ENCODE peak calls at places on chromosomes 12 and 14, in ten cellular contexts. O is body of pancreas, L is IMR-90, Z is heart right ventricle, R is GM23248, X is upper lobe of right lung, J is AG04450, A is left ventricle myocardium inferior, I is Panc1, D is tibial nerve. S is an unnamed sample.

GRCh38 chr14:73491256-73491976 is 683 bp downstream of the RIOX1 start:
- DNase-seq in R (peak; percentile 86), D (peak; percentile 32), I (no peak), O (peak; percentile 62), A (peak; percentile 55), J (peak; percentile 8), L (peak; percentile 64), Z (peak; percentile 59), X (peak; percentile 84), S (peak; percentile 72)

GRCh38 chr14:75341639-75342038 is 63.0 kb downstream of the FOS start:
- DNase-seq in Z (no peak), D (no peak), O (no peak), A (no peak), L (no peak), I (no peak), R (peak; percentile 35), X (no peak), J (no peak), S (no peak)

GRCh38 chr12:60162988-60163720 is 567.3 kb downstream of the SLC16A7 start:
- DNase-seq in A (no peak), Z (no peak), X (no peak), L (no peak), I (no peak), D (no peak), O (no peak), R (no peak), J (no peak), S (no peak)

GRCh38 chr14:61218765-61219164 is 62.4 kb downstream of the TMEM30B start:
- DNase-seq in J (no peak), Z (peak; percentile 21), O (no peak), A (peak; percentile 48), L (no peak), X (no peak), I (no peak), R (peak; percentile 61), D (peak; percentile 55), S (no peak)

GRCh38 chr14:74964787-74965769 is 9.7 kb upstream of the PGF start:
- DNase-seq in X (no peak), L (peak; percentile 40), A (no peak), J (no peak), D (no peak), Z (no peak), O (no peak), I (no peak), R (peak; percentile 84), S (no peak)

GRCh38 chr12:108129017-108129812 is at the start of gene WSCD2:
- DNase-seq in A (peak; percentile 24), Z (peak; percentile 46), J (no peak), X (peak; percentile 71), O (peak; percentile 15), D (peak; percentile 28), R (peak; percentile 47), L (no peak), I (no peak), S (peak; percentile 80)

GRCh38 chr12:124720019-124720686 is 143.5 kb downstream of the SCARB1 start:
- DNase-seq in I (no peak), A (no peak), O (no peak), X (no peak), R (peak; percentile 88), D (no peak), J (no peak), Z (no peak), L (peak; percentile 82), S (no peak)

GRCh38 chr12:109052415-109053323 is at the start of gene USP30:
- DNase-seq in I (no peak), X (peak; percentile 91), D (peak; percentile 76), A (peak; percentile 86), L (peak; percentile 85), R (peak; percentile 89), Z (peak; percentile 85), J (peak; percentile 72), O (peak; percentile 87), S (peak; percentile 25)

GRCh38 chr14:83975435-83976222 is 1554.3 kb upstream of the FLRT2 start:
- DNase-seq in R (no peak), J (no peak), A (peak; percentile 41), Z (peak; percentile 48), D (no peak), X (no peak), O (peak; percentile 92), I (no peak), L (peak; percentile 67), S (no peak)

GRCh38 chr14:59085207-59085739 is 103.2 kb upstream of the DAAM1 start:
- DNase-seq in D (no peak), O (no peak), I (no peak), Z (no peak), X (no peak), A (no peak), L (no peak), R (peak; percentile 12), J (no peak), S (no peak)

GRCh38 chr12:92059976-92060375 is 85.7 kb downstream of the BTG1 start:
- DNase-seq in J (no peak), O (no peak), A (no peak), D (no peak), I (no peak), Z (no peak), R (peak; percentile 88), X (no peak), L (peak; percentile 82), S (no peak)

GRCh38 chr14:59251811-59252771 is 63.6 kb downstream of the DAAM1 start:
- DNase-seq in J (no peak), X (no peak), I (no peak), R (peak; percentile 55), O (no peak), L (peak; percentile 44), Z (no peak), A (no peak), D (no peak), S (no peak)

GRCh38 chr12:69007858-69008314 is 74.9 kb upstream of the CPM start:
- DNase-seq in A (no peak), R (peak; percentile 23), O (no peak), Z (no peak), X (no peak), D (no peak), I (no peak), J (no peak), L (no peak), S (no peak)
- H3K4me3 ChIP-seq in A (no peak overlapping the region), R (peak overlapping the region; percentile 72), O (no peak overlapping the region), Z (no peak overlapping the region), X (no peak overlapping the region), D (no peak overlapping the region), I (no peak overlapping the region), J (peak overlapping the region; percentile 53), L (peak overlapping the region; percentile 35), S (no peak overlapping the region)

GRCh38 chr12:28023156-28023887 is 50.8 kb upstream of the PTHLH start:
- DNase-seq in J (peak; percentile 61), R (peak; percentile 95), I (no peak), L (peak; percentile 95), O (no peak), A (no peak), D (no peak), Z (no peak), X (no peak), S (no peak)
- H3K27ac ChIP-seq in J (peak overlapping the region; percentile 90), R (peak overlapping the region; percentile 97), I (no peak overlapping the region), L (peak overlapping the region; percentile 94), O (no peak overlapping the region), A (no peak overlapping the region), D (no peak overlapping the region), Z (no peak overlapping the region), X (no peak overlapping the region), S (no peak overlapping the region)

DNA sequence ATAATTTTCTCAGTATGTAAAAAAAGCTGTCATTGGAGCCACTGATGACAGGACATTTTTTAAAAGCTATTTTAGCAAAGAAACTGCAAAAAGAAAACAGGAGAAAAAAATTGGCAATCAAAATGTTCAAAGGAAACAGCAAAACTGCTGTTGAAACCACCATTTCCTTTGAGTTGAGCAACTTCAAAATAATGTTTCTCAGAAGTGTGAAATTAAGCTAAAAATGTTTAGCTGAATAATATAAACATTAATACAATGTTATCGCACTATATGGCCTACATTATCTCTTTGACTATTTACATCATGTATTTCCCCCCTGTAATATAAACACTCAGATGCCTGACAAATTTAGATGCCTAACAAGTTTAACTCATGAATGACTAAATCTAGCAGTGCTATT is 23.4 kb upstream of the GLIPR1 start:
- DNase-seq in O (no peak), R (no peak), I (no peak), J (no peak), L (no peak), Z (no peak), D (no peak), X (no peak), A (no peak), S (no peak)
- H3K4me3 ChIP-seq in O (no peak overlapping the region), R (no peak overlapping the region), I (no peak overlapping the region), J (no peak overlapping the region), L (no peak overlapping the region), Z (no peak overlapping the region), D (no peak overlapping the region), X (no peak overlapping the region), A (no peak overlapping the region), S (no peak overlapping the region)

DNA sequence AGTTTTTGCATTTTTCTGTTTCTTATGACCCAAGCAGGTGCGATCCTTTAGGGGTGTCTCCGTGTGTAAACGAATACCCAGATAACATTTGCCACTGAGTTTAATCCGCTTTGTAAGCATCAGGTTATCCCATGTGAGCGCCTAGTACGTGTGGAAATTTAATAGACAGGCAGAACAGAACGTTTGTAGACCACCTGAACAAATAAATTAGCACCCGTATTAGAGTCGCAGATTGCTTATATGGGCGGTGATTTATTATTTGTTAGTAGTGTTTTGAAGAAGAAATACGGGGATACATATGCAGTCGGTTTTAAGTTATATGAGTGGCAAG is 325 bp downstream of the C12orf60 start:
- DNase-seq in X (no peak), Z (no peak), D (no peak), I (no peak), R (no peak), O (no peak), J (no peak), A (no peak), L (no peak), S (no peak)
- H3K27ac ChIP-seq in X (peak overlapping the region; percentile 75), Z (peak overlapping the region; percentile 95), D (peak overlapping the region; percentile 89), I (peak overlapping the region; percentile 95), R (peak overlapping the region; percentile 98), O (peak overlapping the region; percentile 64), J (peak overlapping the region; percentile 72), A (peak overlapping the region; percentile 90), L (peak overlapping the region; percentile 27), S (peak overlapping the region; percentile 90)